ENCODE peak calls at places on chromosomes 6 and 20, in eight cellular contexts. L is neural progenitor cell, I is neural crest cell, Z is HFF-Myc, B is amygdala, G is hypothalamus, E is brain microvascular endothelial cell, A is NCI-H1105. F is an unnamed sample.
A peak's percentile ranks its signal among the peaks of the same experiment; 100 is the strongest.

GRCh38 chr20:53940356-53940694 is 130.1 kb downstream of the BCAS1 start:
- DNase-seq in L (no peak), Z (no peak), I (no peak), G (no peak), A (no peak), B (no peak), E (no peak), F (no peak)

GRCh38 chr20:8646716-8647115 is 422.2 kb upstream of the PLCB4 start:
- DNase-seq in G (no peak), Z (peak; percentile 86), A (no peak), B (no peak), E (no peak), L (no peak), I (no peak), F (no peak)

GRCh38 chr6:20444786-20445271 is 43.1 kb downstream of the E2F3 start:
- DNase-seq in Z (no peak), G (no peak), A (no peak), E (peak; percentile 27), I (no peak), L (no peak), B (no peak), F (no peak)

GRCh38 chr6:74410630-74411029 is 714.6 kb downstream of the CD109 start:
- DNase-seq in G (no peak), I (no peak), Z (peak; percentile 3), B (no peak), L (no peak), A (no peak), E (no peak), F (no peak)

GRCh38 chr20:37519508-37520416 is 1.3 kb upstream of the NNAT start:
- DNase-seq in Z (no peak), L (peak; percentile 46), B (no peak), A (peak; percentile 53), I (no peak), G (no peak), E (peak; percentile 31), F (no peak)

GRCh38 chr6:53805016-53805415 is 10.2 kb downstream of the LRRC1 start:
- DNase-seq in I (no peak), E (no peak), G (no peak), B (no peak), Z (no peak), A (no peak), L (no peak), F (no peak)

GRCh38 chr20:25195014-25195961 is at the start of gene ENTPD6:
- DNase-seq in G (peak; percentile 93), E (peak; percentile 76), A (peak; percentile 92), B (peak; percentile 60), I (peak; percentile 95), L (peak; percentile 93), Z (peak; percentile 46), F (peak; percentile 84)

GRCh38 chr6:139235666-139236065 is 56.1 kb downstream of the TXLNB start:
- DNase-seq in A (no peak), E (no peak), B (no peak), I (no peak), G (no peak), L (no peak), Z (no peak), F (no peak)

GRCh38 chr6:31792741-31793140 is 2.8 kb downstream of the VARS1 start:
- DNase-seq in B (no peak), L (no peak), G (no peak), I (no peak), A (no peak), E (peak; percentile 55), Z (no peak), F (no peak)

GRCh38 chr6:17393335-17394191 is at the start of gene CAP2:
- DNase-seq in I (peak; percentile 69), Z (no peak), E (peak; percentile 55), B (peak; percentile 8), L (peak; percentile 90), G (peak; percentile 79), A (peak; percentile 51), F (peak; percentile 25)

GRCh38 chr6:110590821-110591351 is 114.5 kb upstream of the SLC22A16 start:
- DNase-seq in Z (no peak), B (no peak), E (peak; percentile 69), A (no peak), G (no peak), L (no peak), I (no peak), F (no peak)

GRCh38 chr6:15841937-15842698 is 179.3 kb upstream of the DTNBP1 start:
- DNase-seq in B (no peak), E (no peak), A (no peak), Z (no peak), G (no peak), I (no peak), L (no peak), F (no peak)

GRCh38 chr20:21397341-21398108 is at the start of gene NKX2-4:
- DNase-seq in G (no peak), E (no peak), I (no peak), L (peak; percentile 64), Z (no peak), A (peak; percentile 66), B (no peak), F (no peak)

GRCh38 chr20:10861619-10862018 is 187.8 kb upstream of the JAG1 start:
- DNase-seq in Z (no peak), E (no peak), G (no peak), B (no peak), I (no peak), A (peak; percentile 53), L (no peak), F (no peak)

GRCh38 chr20:62979876-62980373 is 26.8 kb downstream of the BHLHE23 start:
- DNase-seq in Z (no peak), B (no peak), I (no peak), L (peak; percentile 42), A (peak; percentile 41), G (no peak), E (no peak), F (no peak)

F was measured in lower leg skin.